ENCODE peak calls at places on chromosomes 6 and 20, in ten cellular contexts. H is left ventricle myocardium superior; Y is NCI-H460; G is DMS53; X is NCI-H2081; A is dermis microvascular lymphatic vessel endothelial cell; V is endodermal cell; B is stimulated activated CD4-positive, alpha-beta T cell treated with anti-CD3 and anti-CD28 coated beads, Interleukin-4, amount 100 ng/mL, for 4 hours; D is GM12865; L is EL. Q is an unnamed sample.

GRCh38 chr6:43670623-43670986 is 17.0 kb downstream of the MRPS18A start:
- DNase-seq in G (no peak), B (no peak), X (no peak), Y (no peak), L (no peak), H (no peak), D (no peak), V (no peak), A (no peak), Q (no peak)

GRCh38 chr6:118971682-118972081 is 36.7 kb upstream of the MCM9 start:
- DNase-seq in V (no peak), X (no peak), H (no peak), G (no peak), B (no peak), L (no peak), D (no peak), Y (no peak), A (no peak), Q (no peak)

GRCh38 chr6:107115695-107116327 is 496 bp upstream of the BEND3 start:
- DNase-seq in L (peak; percentile 55), Y (no peak), H (peak; percentile 44), X (peak; percentile 63), B (peak; percentile 39), G (peak; percentile 78), A (peak; percentile 48), D (peak; percentile 64), V (peak; percentile 92), Q (peak; percentile 41)

GRCh38 chr6:44009425-44010321 is 117.6 kb downstream of the MRPL14 start:
- DNase-seq in H (peak; percentile 80), G (no peak), D (no peak), A (no peak), V (peak; percentile 40), B (no peak), X (no peak), L (no peak), Y (no peak), Q (no peak)

GRCh38 chr6:22006795-22007194 is 290.0 kb downstream of the PRL start:
- DNase-seq in V (no peak), L (no peak), X (no peak), A (no peak), H (no peak), G (no peak), B (no peak), D (no peak), Y (no peak), Q (no peak)

GRCh38 chr6:153125032-153125431 is 6.0 kb downstream of the RGS17 start:
- DNase-seq in A (no peak), G (peak; percentile 86), H (no peak), V (no peak), X (peak; percentile 67), B (no peak), Y (no peak), L (no peak), D (no peak), Q (no peak)

GRCh38 chr6:43328528-43328927 is 19.9 kb upstream of the CRIP3 start:
- DNase-seq in Y (no peak), X (no peak), G (peak; percentile 16), V (no peak), B (no peak), D (no peak), A (no peak), H (peak; percentile 70), L (no peak), Q (no peak)

GRCh38 chr20:3777726-3778629 is 3.3 kb downstream of the SPEF1 start:
- DNase-seq in G (peak; percentile 88), X (peak; percentile 21), L (peak; percentile 68), A (peak; percentile 33), H (peak; percentile 82), V (peak; percentile 89), D (no peak), B (no peak), Y (no peak), Q (peak; percentile 60)

GRCh38 chr6:143755301-143755744 is 77.6 kb downstream of the PHACTR2 start:
- DNase-seq in A (peak; percentile 76), H (no peak), X (no peak), G (no peak), L (no peak), B (no peak), Y (no peak), V (no peak), D (no peak), Q (no peak)

GRCh38 chr6:107941627-107942026 is 16.4 kb downstream of the SEC63 start:
- DNase-seq in D (no peak), V (peak; percentile 42), A (no peak), Y (no peak), L (no peak), H (no peak), X (no peak), G (peak; percentile 16), B (no peak), Q (no peak)

GRCh38 chr20:381581-382290 is 1.2 kb downstream of the TRIB3 start:
- DNase-seq in H (peak; percentile 75), B (peak; percentile 75), D (peak; percentile 94), Y (peak; percentile 93), V (peak; percentile 86), G (peak; percentile 87), X (peak; percentile 52), L (peak; percentile 83), A (peak; percentile 80), Q (peak; percentile 49)

GRCh38 chr6:28525496-28526039 is at the start of gene GPX5:
- DNase-seq in H (no peak), A (no peak), L (peak; percentile 15), X (no peak), G (no peak), Y (no peak), V (peak; percentile 66), D (peak; percentile 5), B (no peak), Q (no peak)

GRCh38 chr6:154154389-154154967 is 115.4 kb downstream of the OPRM1 start:
- DNase-seq in Y (peak; percentile 47), D (peak; percentile 84), G (peak; percentile 73), B (peak; percentile 45), V (peak; percentile 70), H (no peak), X (peak; percentile 56), L (peak; percentile 60), A (peak; percentile 81), Q (peak; percentile 88)

GRCh38 chr6:114310053-114310452 is 32.8 kb downstream of the HS3ST5 start:
- DNase-seq in B (no peak), D (no peak), A (no peak), H (no peak), V (no peak), Y (no peak), X (no peak), L (no peak), G (no peak), Q (no peak)

GRCh38 chr20:23401051-23401450 is 20.2 kb downstream of the NAPB start:
- DNase-seq in L (no peak), Y (no peak), G (no peak), A (no peak), D (no peak), H (no peak), X (no peak), V (no peak), B (no peak), Q (no peak)

GRCh38 chr6:84249724-84250123 is 22.3 kb upstream of the CEP162 start:
- DNase-seq in B (no peak), A (no peak), H (no peak), L (no peak), G (peak; percentile 4), V (peak; percentile 57), X (peak; percentile 3), D (no peak), Y (no peak), Q (no peak)

GRCh38 chr6:111922454-111923297 is 49.4 kb upstream of the FYN start:
- DNase-seq in A (no peak), X (peak; percentile 70), D (no peak), L (peak; percentile 56), H (no peak), Y (no peak), B (no peak), V (no peak), G (peak; percentile 24), Q (no peak)

GRCh38 chr6:24431045-24431451 is 28.3 kb downstream of the MRS2 start:
- DNase-seq in L (peak; percentile 55), H (no peak), A (peak; percentile 54), B (no peak), G (peak; percentile 79), V (peak; percentile 66), D (peak; percentile 56), X (peak; percentile 48), Y (peak; percentile 38), Q (peak; percentile 29)

GRCh38 chr6:90537027-90537426 is 49.8 kb downstream of the MAP3K7 start:
- DNase-seq in L (peak; percentile 48), Y (no peak), V (no peak), H (no peak), G (no peak), B (no peak), D (no peak), X (no peak), A (peak; percentile 2), Q (no peak)

GRCh38 chr6:39517763-39518162 is 195.3 kb upstream of the KCNK16 start:
- DNase-seq in B (no peak), V (no peak), D (no peak), H (no peak), G (no peak), X (no peak), Y (no peak), L (peak; percentile 23), A (no peak), Q (no peak)

GRCh38 chr20:31704225-31705119 is 18.2 kb downstream of the BCL2L1 start:
- DNase-seq in B (no peak), X (no peak), V (peak; percentile 77), L (peak; percentile 78), A (peak; percentile 72), H (no peak), G (no peak), D (no peak), Y (peak; percentile 59), Q (no peak)

GRCh38 chr6:36743032-36743431 is 45.4 kb downstream of the RAB44 start:
- DNase-seq in V (no peak), B (no peak), G (no peak), L (no peak), Y (no peak), H (no peak), X (no peak), D (no peak), A (no peak), Q (no peak)

GRCh38 chr6:25519856-25520255 is 132.2 kb upstream of the SCGN start:
- DNase-seq in L (peak; percentile 1), X (no peak), Y (no peak), V (no peak), B (no peak), A (no peak), G (no peak), D (no peak), H (no peak), Q (no peak)